ENCODE peak calls at places on chromosomes 11 and 22, in four cellular contexts. G is H9, Y is lower lobe of right lung, M is sigmoid colon. Z is an unnamed sample. For H3K4me1, the result is how much of the 10 kb centered on the place peaks cover.

GRCh38 chr11:130388607-130389205 is 39.7 kb downstream of the ADAMTS8 start:
- DNase-seq in M (no peak), Y (no peak), G (no peak), Z (no peak)

GRCh38 chr11:125871391-125872137 is 15.9 kb upstream of the HYLS1 start:
- DNase-seq in M (no peak), Y (no peak), G (peak), Z (peak)

GRCh38 chr22:49826603-49827306 is 918 bp downstream of the BRD1 start:
- DNase-seq in Y (peak), G (no peak), M (peak), Z (peak)

GRCh38 chr11:85805387-85805786 is 5.6 kb downstream of the SYTL2 start:
- DNase-seq in G (no peak), Y (no peak), M (no peak), Z (no peak)

GRCh38 chr22:37985050-37985585 is 763 bp upstream of the SOX10 start:
- DNase-seq in Y (no peak), G (no peak), M (no peak), Z (no peak)

GRCh38 chr11:109426442-109426841 is 4.5 kb downstream of the C11orf87 start:
- DNase-seq in M (no peak), Y (no peak), G (no peak), Z (no peak)

GRCh38 chr11:86245369-86246292 is 1.1 kb downstream of the EED start:
- DNase-seq in M (no peak), Y (no peak), G (peak), Z (peak)

GRCh38 chr11:131511794-131512193 is 141.4 kb downstream of the NTM start:
- DNase-seq in M (no peak), G (peak), Y (no peak), Z (peak)

GRCh38 chr11:1570001-1570453 is 2.0 kb downstream of the DUSP8 start:
- DNase-seq in M (peak), G (peak), Y (no peak), Z (no peak)

GRCh38 chr11:14422814-14423182 is 63.8 kb upstream of the RRAS2 start:
- DNase-seq in M (no peak), G (no peak), Y (no peak), Z (no peak)

GRCh38 chr11:86212212-86212611 is 32.3 kb upstream of the EED start:
- DNase-seq in Y (no peak), M (no peak), G (no peak), Z (no peak)

DNA sequence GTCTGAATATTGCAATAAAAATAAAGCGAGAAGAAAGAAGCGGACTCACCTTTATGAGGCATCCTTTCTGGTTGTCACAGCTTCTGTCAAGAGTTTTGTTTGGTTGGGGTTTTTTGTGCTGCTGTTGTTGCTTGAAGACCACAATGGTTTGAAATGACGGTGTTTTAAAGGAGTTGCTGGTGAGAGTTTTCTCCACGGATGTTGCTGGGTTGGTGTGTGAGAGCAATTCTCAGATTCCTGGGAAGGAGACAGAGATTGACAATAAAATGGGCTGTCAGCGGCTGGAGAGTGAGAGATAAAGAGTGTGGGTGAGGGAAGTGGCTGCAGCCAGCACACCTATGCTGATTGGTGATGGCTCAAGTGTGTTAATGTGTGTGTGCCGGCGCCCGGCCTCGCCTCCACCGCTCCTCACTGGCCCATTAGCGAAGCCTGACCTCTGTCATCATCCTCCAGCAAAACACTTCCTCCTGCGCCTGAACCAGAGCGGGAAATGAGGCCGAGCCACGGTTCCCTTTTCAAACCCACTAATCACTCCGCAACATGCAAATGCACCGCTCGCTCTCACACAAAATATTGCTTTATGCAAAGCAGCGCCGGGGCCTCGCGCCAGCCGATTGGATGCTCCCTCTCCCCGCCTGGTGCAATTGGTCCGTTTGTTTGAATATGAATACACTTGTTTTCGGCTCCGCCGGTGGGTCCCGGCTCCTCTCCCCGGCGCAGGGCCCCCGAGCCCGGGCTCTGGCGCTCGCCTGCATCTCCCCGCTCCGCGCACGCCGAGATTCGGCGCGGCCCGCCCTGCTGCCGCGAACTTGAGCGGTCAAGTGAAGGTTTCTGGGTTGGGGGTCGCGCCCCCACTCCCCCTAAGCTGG is at the start of gene PAX6:
- DNase-seq in M (peak), Y (peak), G (peak), Z (peak)
- H3K4me1 ChIP-seq in M (half or more), Y (half or more), G (under half), Z (under half)

DNA sequence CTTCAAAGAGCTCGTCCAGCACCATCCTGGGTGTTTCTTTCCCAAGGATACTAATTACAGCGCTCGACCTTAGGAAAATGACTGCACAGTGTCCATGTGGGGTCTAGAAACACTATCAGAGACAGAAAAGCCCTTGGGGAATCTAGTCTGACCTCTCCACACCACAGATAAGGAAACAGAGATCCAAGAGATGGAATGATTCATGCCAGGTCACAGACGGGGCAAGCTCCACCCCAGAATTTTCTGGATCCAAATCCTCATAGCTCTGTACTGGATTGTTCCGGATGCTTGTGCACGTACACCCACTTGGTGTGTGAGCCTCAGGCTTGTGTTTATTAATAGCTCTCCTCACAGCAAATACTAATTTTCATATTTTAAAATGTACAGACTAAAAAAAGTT is 11.3 kb downstream of the ABTB2 start:
- DNase-seq in Y (no peak), M (no peak), G (no peak), Z (no peak)
- H3K4me1 ChIP-seq in Y (under half), M (half or more), G (under half), Z (under half)

DNA sequence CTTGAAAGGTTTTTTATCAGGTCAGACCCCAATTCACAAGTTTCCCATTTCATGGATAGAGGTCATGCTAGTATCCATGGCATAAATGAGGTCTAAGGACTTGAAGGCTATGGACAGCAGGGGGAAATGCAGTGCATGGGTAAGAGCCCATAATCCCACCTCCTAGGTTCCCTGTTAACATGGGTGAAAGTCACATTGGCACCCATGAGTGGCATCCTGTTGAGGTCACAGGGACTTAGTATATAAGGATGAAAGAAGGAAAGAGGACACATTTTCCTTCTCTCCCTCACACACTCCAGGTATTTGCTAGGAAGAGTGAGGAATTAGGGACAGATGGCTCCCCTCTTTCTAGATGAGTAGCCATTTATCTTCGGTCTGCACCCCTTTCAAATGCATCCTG is 9.4 kb upstream of the GLYAT start:
- DNase-seq in M (no peak), G (no peak), Y (no peak), Z (no peak)
- H3K4me1 ChIP-seq in M (under half), G (under half), Y (under half), Z (under half)

DNA sequence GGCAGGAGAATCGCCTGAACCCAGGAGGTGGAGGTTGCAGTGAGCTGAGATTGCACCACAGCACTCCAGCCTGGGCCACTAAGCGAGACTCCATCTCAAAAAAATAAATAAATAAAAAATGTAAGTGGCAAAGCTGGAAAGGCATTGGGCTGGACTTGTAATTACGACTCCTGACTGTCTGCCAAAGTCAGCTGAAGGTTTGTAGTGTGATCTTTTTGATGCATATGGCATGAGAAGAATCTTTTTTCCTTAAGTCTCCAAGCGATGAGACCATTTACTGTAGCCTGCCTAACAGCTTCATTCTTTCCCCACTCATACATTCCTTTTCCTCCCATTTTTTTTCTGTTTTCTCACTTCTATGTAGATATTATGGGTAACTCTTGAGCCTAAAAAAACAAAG is 24.8 kb downstream of the CTNND1 start:
- DNase-seq in M (no peak), G (no peak), Y (no peak), Z (no peak)
- H3K4me1 ChIP-seq in M (half or more), G (under half), Y (half or more), Z (under half)

DNA sequence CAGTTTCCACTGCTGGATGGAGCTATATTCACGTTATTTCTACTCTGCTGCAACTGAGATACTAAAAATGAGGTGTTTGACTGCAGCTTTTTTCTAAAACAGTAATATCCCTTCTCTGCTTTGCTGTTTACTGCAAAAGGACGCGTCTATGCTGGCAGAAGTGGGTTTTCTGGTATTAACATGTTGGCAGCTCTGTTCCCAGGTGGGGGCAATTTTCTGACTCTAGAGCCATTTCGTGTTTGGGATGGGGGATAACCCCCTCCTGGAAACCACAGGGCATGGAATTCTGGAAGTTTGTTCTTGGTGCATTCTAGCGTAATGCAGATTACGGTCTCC is 4.9 kb downstream of the GRK2 start:
- DNase-seq in G (no peak), Y (no peak), M (no peak), Z (no peak)
- H3K4me1 ChIP-seq in G (under half), Y (half or more), M (half or more), Z (under half)

DNA sequence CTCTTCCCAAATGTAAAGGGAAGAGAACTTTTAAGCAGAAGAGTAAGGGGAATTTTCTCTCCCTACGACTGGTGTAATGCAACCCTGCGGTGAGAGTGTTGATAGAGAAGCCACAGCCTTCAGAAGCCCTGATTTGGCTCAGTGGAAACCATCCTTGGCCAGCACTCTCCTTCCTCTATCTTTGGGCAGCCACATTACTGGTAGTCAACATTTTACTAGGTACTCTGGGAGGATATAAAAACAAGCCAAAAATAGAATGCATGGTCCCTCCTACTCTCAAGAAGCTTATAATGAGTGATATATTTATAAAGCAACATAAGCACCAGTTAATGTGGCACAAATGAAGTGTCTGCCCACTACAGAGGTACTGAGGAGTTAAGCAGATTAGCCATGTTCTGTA is 201.8 kb upstream of the NCAM1 start:
- DNase-seq in G (no peak), M (no peak), Y (no peak), Z (no peak)
- H3K4me1 ChIP-seq in G (under half), M (under half), Y (under half), Z (under half)

GRCh38 chr11:11864332-11864731 is 22.6 kb downstream of the USP47 start:
- DNase-seq in M (no peak), Y (no peak), G (no peak), Z (no peak)

GRCh38 chr11:11862995-11863394 is 21.2 kb downstream of the USP47 start:
- DNase-seq in M (no peak), G (no peak), Y (no peak), Z (no peak)

GRCh38 chr11:11857769-11858168 is 16.0 kb downstream of the USP47 start:
- DNase-seq in Y (no peak), G (peak), M (no peak), Z (no peak)

GRCh38 chr11:11856638-11857037 is 14.9 kb downstream of the USP47 start:
- DNase-seq in Y (no peak), M (no peak), G (no peak), Z (peak)

DNA sequence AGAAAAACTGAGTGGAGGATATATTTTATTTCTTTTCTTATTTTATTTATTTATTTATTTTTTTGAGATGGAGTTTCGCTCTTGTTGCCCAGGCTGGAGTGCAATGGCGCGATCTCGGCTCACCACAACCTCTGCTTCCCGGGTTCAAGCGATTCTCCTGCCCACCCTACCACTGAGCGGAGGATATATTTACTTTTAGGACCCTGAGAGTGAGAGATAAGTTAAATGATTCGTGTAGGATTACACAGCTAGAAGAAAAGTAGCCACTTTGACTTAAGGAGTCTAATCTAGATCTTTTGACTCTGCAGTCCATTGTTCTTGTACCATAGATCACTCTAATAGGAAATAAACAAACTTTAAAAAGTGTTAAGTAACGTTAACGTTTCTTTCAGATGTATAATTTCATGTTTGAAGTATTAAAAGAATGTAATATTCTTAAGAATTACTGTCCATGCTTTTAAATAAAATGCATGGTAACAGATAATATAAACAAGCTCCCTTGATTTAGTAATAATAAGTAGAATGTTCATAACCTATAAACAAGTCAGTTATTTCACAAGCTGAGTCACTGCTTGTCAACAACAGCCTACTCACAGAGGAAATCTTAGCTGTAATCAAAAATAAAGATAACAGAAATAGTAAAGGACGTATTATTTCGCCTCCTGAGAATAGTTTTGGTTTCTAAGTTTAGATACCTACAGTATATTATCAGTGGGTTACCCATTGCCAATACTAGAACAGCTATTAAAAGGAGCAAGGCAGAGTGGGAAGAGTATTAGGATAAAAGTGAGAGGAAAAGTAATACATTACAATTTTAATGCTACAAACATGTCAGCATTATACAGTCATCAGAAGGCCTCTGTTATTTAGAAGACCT is 18.6 kb downstream of the USP47 start:
- DNase-seq in Y (no peak), M (no peak), G (no peak), Z (no peak)
- H3K4me1 ChIP-seq in Y (half or more), M (under half), G (under half), Z (under half)

GRCh38 chr11:117183724-117184349 is 5.3 kb downstream of the SIDT2 start:
- DNase-seq in M (peak), G (no peak), Y (peak), Z (no peak)
- H3K4me1 ChIP-seq in M (under half), G (under half), Y (under half), Z (under half)

DNA sequence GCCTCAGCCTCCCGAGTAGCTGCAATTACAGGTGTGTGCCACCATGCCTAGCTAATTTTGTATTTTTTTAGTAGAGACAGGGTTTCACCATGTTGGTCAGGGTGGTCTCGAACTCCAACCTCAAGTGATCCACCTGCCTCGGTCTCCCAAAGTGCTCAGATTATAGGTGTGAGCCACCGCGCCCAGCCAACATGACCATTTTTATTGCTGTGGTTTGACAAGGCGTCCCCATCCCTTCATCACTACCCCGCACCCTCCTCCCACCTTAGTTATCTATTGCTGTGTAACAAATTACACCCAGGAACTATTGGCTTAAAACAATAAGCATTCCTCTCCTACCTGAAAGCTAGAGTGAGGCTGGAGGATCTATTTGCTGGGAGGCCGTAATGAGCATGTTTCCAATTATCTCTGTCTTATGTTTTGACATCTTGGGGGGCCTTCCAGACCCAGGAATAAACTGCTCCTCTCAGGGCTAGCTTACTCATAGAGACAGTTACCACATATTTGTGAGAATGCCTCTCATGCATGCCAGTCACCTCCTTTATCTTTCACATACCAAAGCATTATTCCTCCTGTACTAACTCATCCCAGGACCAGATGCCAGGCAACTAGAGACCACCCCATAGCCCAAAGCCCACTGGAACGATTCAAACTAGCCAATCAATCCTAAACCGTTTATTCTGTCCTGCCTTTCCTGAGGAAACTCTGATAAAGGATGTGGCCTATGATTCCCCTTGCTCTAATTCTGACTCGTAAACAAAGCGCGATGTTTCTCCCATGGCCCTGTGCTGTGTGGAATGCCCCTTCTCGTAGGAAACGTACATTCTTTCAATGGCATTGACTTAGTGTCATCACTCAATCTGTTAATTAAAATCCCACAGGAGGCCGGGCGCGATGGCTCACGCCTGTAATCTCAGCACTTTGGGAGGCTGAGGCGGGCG is 19.4 kb downstream of the SNU13 start:
- DNase-seq in M (no peak), Y (no peak), G (no peak), Z (no peak)
- H3K4me1 ChIP-seq in M (under half), Y (under half), G (under half), Z (under half)

Z was measured in SJCRH30.